ENCODE peak calls at places on chromosomes 12 and 14, in seven cellular contexts. C, D, S, V, R, G and Z are unnamed samples.

GRCh38 chr12:124852329-124852831 is 11.3 kb downstream of the SCARB1 start:
- DNase-seq in C (peak), D (no peak), S (no peak), V (no peak), R (no peak), G (no peak), Z (no peak)

GRCh38 chr14:35952584-35952983 is 126.4 kb downstream of the BRMS1L start:
- DNase-seq in C (no peak), D (no peak), S (no peak), V (no peak), R (no peak), G (no peak), Z (no peak)

GRCh38 chr12:125533434-125534029 is 468.3 kb downstream of the AACS start:
- DNase-seq in C (peak), D (peak), S (peak), V (no peak), R (no peak), G (peak), Z (no peak)

GRCh38 chr12:63302269-63302940 is 151.4 kb upstream of the AVPR1A start:
- DNase-seq in C (no peak), D (no peak), S (no peak), V (no peak), R (no peak), G (no peak), Z (no peak)

GRCh38 chr12:75724913-75725312 is 213.5 kb upstream of the KRR1 start:
- DNase-seq in C (peak), D (peak), S (no peak), V (no peak), R (no peak), G (peak), Z (no peak)

GRCh38 chr12:19946549-19946948 is 421.8 kb upstream of the PDE3A start:
- DNase-seq in C (peak), D (peak), S (no peak), V (no peak), R (no peak), G (no peak), Z (no peak)

GRCh38 chr14:23034498-23035302 is at the start of gene PSMB5:
- DNase-seq in C (peak), D (no peak), S (peak), V (peak), R (peak), G (peak), Z (no peak)

GRCh38 chr12:131443019-131444000 is 267.6 kb upstream of the SFSWAP start:
- DNase-seq in C (no peak), D (no peak), S (no peak), V (no peak), R (no peak), G (no peak), Z (peak)

GRCh38 chr12:94805749-94806148 is 155.4 kb upstream of the TMCC3 start:
- DNase-seq in C (peak), D (no peak), S (no peak), V (no peak), R (no peak), G (peak), Z (no peak)

GRCh38 chr12:10136637-10137205 is 6.7 kb upstream of the CLEC7A start:
- DNase-seq in C (peak), D (no peak), S (no peak), V (no peak), R (no peak), G (no peak), Z (no peak)

GRCh38 chr14:30002859-30003258 is 75.2 kb upstream of the PRKD1 start:
- DNase-seq in C (no peak), D (no peak), S (no peak), V (no peak), R (no peak), G (no peak), Z (no peak)

GRCh38 chr14:74347795-74348100 is 523 bp upstream of the VRTN start:
- DNase-seq in C (no peak), D (no peak), S (no peak), V (no peak), R (no peak), G (no peak), Z (no peak)

GRCh38 chr14:96638041-96638855 is 136.1 kb downstream of the PAPOLA start:
- DNase-seq in C (no peak), D (no peak), S (no peak), V (no peak), R (no peak), G (no peak), Z (no peak)

GRCh38 chr12:51318846-51319570 is 5.0 kb downstream of the BIN2 start:
- DNase-seq in C (no peak), D (no peak), S (no peak), V (no peak), R (peak), G (no peak), Z (no peak)

GRCh38 chr12:85004199-85004598 is 31.9 kb downstream of the TSPAN19 start:
- DNase-seq in C (no peak), D (no peak), S (no peak), V (no peak), R (no peak), G (no peak), Z (no peak)

GRCh38 chr12:95836185-95836609 is 22.6 kb upstream of the SNRPF start:
- DNase-seq in C (no peak), D (no peak), S (no peak), V (no peak), R (no peak), G (peak), Z (no peak)